ENCODE peak calls at places on chromosomes 16 and 17, in eight cellular contexts. One of them, this sample, is unnamed.

GRCh38 chr16:24045641-24046040 is 209.9 kb downstream of the PRKCB start:
- DNase-seq in stomach: no peak
- DNase-seq in ovary: no peak
- DNase-seq in spleen: no peak
- DNase-seq in heart left ventricle: no peak
- DNase-seq in testis: no peak
- DNase-seq in IMR-90: no peak
- DNase-seq in body of pancreas: no peak
- DNase-seq in this sample: no peak

GRCh38 chr17:62791235-62792121 is 16.6 kb downstream of the MARCHF10 start:
- DNase-seq in spleen: no peak
- DNase-seq in heart left ventricle: no peak
- DNase-seq in ovary: no peak
- DNase-seq in stomach: no peak
- DNase-seq in body of pancreas: no peak
- DNase-seq in IMR-90: peak; percentile 95
- DNase-seq in testis: no peak
- DNase-seq in this sample: no peak

GRCh38 chr16:4358831-4359561 is 7.9 kb upstream of the PAM16 start:
- DNase-seq in ovary: peak; percentile 65
- DNase-seq in body of pancreas: peak; percentile 64
- DNase-seq in IMR-90: no peak
- DNase-seq in heart left ventricle: no peak
- DNase-seq in testis: peak; percentile 71
- DNase-seq in spleen: peak; percentile 91
- DNase-seq in stomach: peak; percentile 76
- DNase-seq in this sample: peak; percentile 84

GRCh38 chr17:69560987-69561441 is 146.5 kb downstream of the MAP2K6 start:
- DNase-seq in body of pancreas: no peak
- DNase-seq in stomach: no peak
- DNase-seq in IMR-90: peak; percentile 21
- DNase-seq in ovary: no peak
- DNase-seq in testis: no peak
- DNase-seq in spleen: no peak
- DNase-seq in heart left ventricle: no peak
- DNase-seq in this sample: no peak

GRCh38 chr16:87850009-87851006 is 19.0 kb downstream of the SLC7A5 start:
- DNase-seq in spleen: peak; percentile 94
- DNase-seq in stomach: peak; percentile 78
- DNase-seq in body of pancreas: peak; percentile 75
- DNase-seq in heart left ventricle: peak; percentile 65
- DNase-seq in testis: peak; percentile 73
- DNase-seq in ovary: peak; percentile 37
- DNase-seq in IMR-90: peak; percentile 31
- DNase-seq in this sample: no peak

GRCh38 chr16:71288570-71288889 is 672 bp downstream of the CMTR2 start:
- DNase-seq in body of pancreas: no peak
- DNase-seq in testis: no peak
- DNase-seq in IMR-90: peak; percentile 10
- DNase-seq in stomach: no peak
- DNase-seq in heart left ventricle: no peak
- DNase-seq in ovary: no peak
- DNase-seq in spleen: no peak
- DNase-seq in this sample: no peak

GRCh38 chr17:53462393-53462811 is 360.3 kb upstream of the KIF2B start:
- DNase-seq in ovary: no peak
- DNase-seq in spleen: no peak
- DNase-seq in heart left ventricle: no peak
- DNase-seq in IMR-90: no peak
- DNase-seq in testis: no peak
- DNase-seq in body of pancreas: no peak
- DNase-seq in stomach: no peak
- DNase-seq in this sample: no peak

GRCh38 chr16:83513006-83513755 is 294.6 kb upstream of the HSBP1 start:
- DNase-seq in spleen: no peak
- DNase-seq in testis: no peak
- DNase-seq in IMR-90: peak; percentile 89
- DNase-seq in heart left ventricle: no peak
- DNase-seq in body of pancreas: no peak
- DNase-seq in ovary: no peak
- DNase-seq in stomach: no peak
- DNase-seq in this sample: no peak

GRCh38 chr16:70653406-70653805 is 7.0 kb downstream of the IL34 start:
- DNase-seq in ovary: no peak
- DNase-seq in stomach: no peak
- DNase-seq in spleen: no peak
- DNase-seq in heart left ventricle: no peak
- DNase-seq in IMR-90: no peak
- DNase-seq in body of pancreas: no peak
- DNase-seq in testis: no peak
- DNase-seq in this sample: no peak

GRCh38 chr16:79848739-79849518 is 248.4 kb upstream of the MAF start:
- DNase-seq in IMR-90: no peak
- DNase-seq in stomach: no peak
- DNase-seq in heart left ventricle: no peak
- DNase-seq in ovary: no peak
- DNase-seq in body of pancreas: no peak
- DNase-seq in spleen: no peak
- DNase-seq in testis: no peak
- DNase-seq in this sample: peak; percentile 68

GRCh38 chr17:70820276-70820675 is 650.9 kb downstream of the KCNJ2 start:
- DNase-seq in spleen: no peak
- DNase-seq in ovary: no peak
- DNase-seq in IMR-90: peak; percentile 59
- DNase-seq in stomach: no peak
- DNase-seq in testis: no peak
- DNase-seq in heart left ventricle: no peak
- DNase-seq in body of pancreas: no peak
- DNase-seq in this sample: no peak

GRCh38 chr16:82832861-82833260 is 206.1 kb downstream of the CDH13 start:
- DNase-seq in body of pancreas: no peak
- DNase-seq in heart left ventricle: no peak
- DNase-seq in stomach: no peak
- DNase-seq in testis: no peak
- DNase-seq in IMR-90: peak; percentile 90
- DNase-seq in ovary: no peak
- DNase-seq in spleen: no peak
- DNase-seq in this sample: no peak

GRCh38 chr17:70920416-70920815 is 751.1 kb downstream of the KCNJ2 start:
- DNase-seq in testis: no peak
- DNase-seq in spleen: no peak
- DNase-seq in ovary: no peak
- DNase-seq in body of pancreas: no peak
- DNase-seq in stomach: no peak
- DNase-seq in heart left ventricle: no peak
- DNase-seq in IMR-90: no peak
- DNase-seq in this sample: no peak

GRCh38 chr17:81398170-81398854 is 3.1 kb downstream of the BAHCC1 start:
- DNase-seq in heart left ventricle: no peak
- DNase-seq in ovary: no peak
- DNase-seq in body of pancreas: no peak
- DNase-seq in IMR-90: peak; percentile 49
- DNase-seq in stomach: no peak
- DNase-seq in testis: no peak
- DNase-seq in spleen: no peak
- DNase-seq in this sample: no peak
- TF ChIP-seq POLR2A in heart left ventricle: no peak
- TF ChIP-seq POLR2A in ovary: no peak
- TF ChIP-seq POLR2A in body of pancreas: peak; percentile 17
- TF ChIP-seq POLR2A in IMR-90: no peak
- TF ChIP-seq POLR2A in stomach: no peak
- TF ChIP-seq POLR2A in testis: no peak
- TF ChIP-seq POLR2A in spleen: no peak
- TF ChIP-seq POLR2A in this sample: no peak

DNA sequence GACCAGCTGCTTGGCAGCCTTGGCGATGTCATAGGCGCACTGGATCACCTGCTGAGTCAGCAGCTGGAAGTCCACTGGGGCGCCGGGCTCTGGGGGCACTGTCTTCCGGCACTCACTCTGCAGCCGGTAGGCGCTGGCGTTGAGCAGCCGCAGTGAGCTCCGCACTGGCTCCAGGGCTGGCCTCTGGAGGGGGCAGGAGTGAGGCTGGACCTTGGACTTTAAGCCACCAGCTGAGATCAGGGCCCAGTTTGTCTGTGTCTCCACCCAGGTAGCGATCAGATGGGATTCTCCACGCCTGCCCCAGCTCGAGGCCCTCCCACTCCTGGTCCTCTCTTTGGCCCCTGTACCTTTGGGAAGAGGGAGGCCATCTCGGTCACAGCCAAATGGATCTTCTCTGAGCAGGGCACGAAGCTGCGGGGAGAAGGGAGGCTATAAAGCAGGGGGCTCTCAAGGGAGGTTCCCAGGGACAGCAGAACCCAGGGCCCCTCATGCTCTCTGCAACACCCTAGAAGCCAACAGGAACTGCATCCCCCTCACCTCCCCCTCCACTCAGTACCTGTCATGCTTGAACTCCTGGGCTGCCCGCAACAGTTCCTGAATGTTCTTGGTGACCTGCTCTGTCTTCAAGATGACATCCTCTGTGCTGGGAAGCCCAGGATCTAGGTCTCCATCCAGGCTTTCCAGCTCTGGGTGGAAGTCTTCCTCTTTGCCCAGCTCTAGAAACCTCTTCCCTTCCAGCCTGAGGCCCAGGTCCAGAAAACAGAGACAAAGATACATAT is 6.4 kb downstream of the TP53I13 start:
- DNase-seq in heart left ventricle: peak; percentile 18
- DNase-seq in spleen: peak; percentile 65
- DNase-seq in ovary: peak; percentile 19
- DNase-seq in IMR-90: no peak
- DNase-seq in testis: no peak
- DNase-seq in body of pancreas: peak; percentile 77
- DNase-seq in stomach: peak; percentile 69
- DNase-seq in this sample: peak; percentile 58
- H3K4me1 ChIP-seq in heart left ventricle: peaks cover 20% of the 10 kb centered on the region
- H3K4me1 ChIP-seq in spleen: peaks cover 63% of the 10 kb centered on the region
- H3K4me1 ChIP-seq in ovary: peaks cover 15% of the 10 kb centered on the region
- H3K4me1 ChIP-seq in IMR-90: peaks cover 8% of the 10 kb centered on the region
- H3K4me1 ChIP-seq in testis: peaks cover 15% of the 10 kb centered on the region
- H3K4me1 ChIP-seq in body of pancreas: peaks cover 37% of the 10 kb centered on the region
- H3K4me1 ChIP-seq in stomach: peaks cover 54% of the 10 kb centered on the region
- H3K4me1 ChIP-seq in this sample: peaks cover 40% of the 10 kb centered on the region

GRCh38 chr16:31201511-31202401 is 804 bp downstream of the PYCARD start:
- DNase-seq in testis: no peak
- DNase-seq in spleen: peak; percentile 90
- DNase-seq in ovary: peak; percentile 26
- DNase-seq in stomach: peak; percentile 47
- DNase-seq in body of pancreas: peak; percentile 47
- DNase-seq in heart left ventricle: peak; percentile 47
- DNase-seq in IMR-90: no peak
- DNase-seq in this sample: no peak

GRCh38 chr16:31199430-31200041 is 3.0 kb downstream of the PYCARD start:
- DNase-seq in ovary: no peak
- DNase-seq in body of pancreas: no peak
- DNase-seq in testis: no peak
- DNase-seq in stomach: no peak
- DNase-seq in IMR-90: no peak
- DNase-seq in spleen: peak; percentile 38
- DNase-seq in heart left ventricle: no peak
- DNase-seq in this sample: no peak

GRCh38 chr16:31200821-31201510 is 1.6 kb downstream of the PYCARD start:
- DNase-seq in ovary: no peak
- DNase-seq in testis: no peak
- DNase-seq in spleen: peak; percentile 74
- DNase-seq in IMR-90: no peak
- DNase-seq in heart left ventricle: no peak
- DNase-seq in body of pancreas: no peak
- DNase-seq in stomach: no peak
- DNase-seq in this sample: no peak

GRCh38 chr16:31196324-31197088 is 6.1 kb downstream of the PYCARD start:
- DNase-seq in heart left ventricle: no peak
- DNase-seq in stomach: no peak
- DNase-seq in spleen: peak; percentile 77
- DNase-seq in ovary: no peak
- DNase-seq in testis: no peak
- DNase-seq in IMR-90: no peak
- DNase-seq in body of pancreas: no peak
- DNase-seq in this sample: no peak

GRCh38 chr16:31198207-31198882 is 4.2 kb downstream of the PYCARD start:
- DNase-seq in testis: no peak
- DNase-seq in stomach: no peak
- DNase-seq in spleen: peak; percentile 49
- DNase-seq in IMR-90: no peak
- DNase-seq in heart left ventricle: no peak
- DNase-seq in ovary: no peak
- DNase-seq in body of pancreas: no peak
- DNase-seq in this sample: no peak
- TF ChIP-seq POLR2A in testis: no peak
- TF ChIP-seq POLR2A in stomach: no peak
- TF ChIP-seq POLR2A in spleen: no peak
- TF ChIP-seq POLR2A in IMR-90: peak; percentile 15
- TF ChIP-seq POLR2A in heart left ventricle: no peak
- TF ChIP-seq POLR2A in ovary: no peak
- TF ChIP-seq POLR2A in body of pancreas: no peak
- TF ChIP-seq POLR2A in this sample: no peak

GRCh38 chr17:41796066-41796895 is 9.8 kb upstream of the JUP start:
- DNase-seq in IMR-90: no peak
- DNase-seq in stomach: no peak
- DNase-seq in heart left ventricle: no peak
- DNase-seq in testis: no peak
- DNase-seq in body of pancreas: no peak
- DNase-seq in spleen: no peak
- DNase-seq in ovary: no peak
- DNase-seq in this sample: no peak
- H3K4me1 ChIP-seq in IMR-90: peaks cover 31% of the 10 kb centered on the region
- H3K4me1 ChIP-seq in stomach: peaks cover 35% of the 10 kb centered on the region
- H3K4me1 ChIP-seq in heart left ventricle: peaks cover 37% of the 10 kb centered on the region
- H3K4me1 ChIP-seq in testis: peaks cover 26% of the 10 kb centered on the region
- H3K4me1 ChIP-seq in body of pancreas: peaks cover 27% of the 10 kb centered on the region
- H3K4me1 ChIP-seq in spleen: peaks cover 21% of the 10 kb centered on the region
- H3K4me1 ChIP-seq in ovary: peaks cover 30% of the 10 kb centered on the region
- H3K4me1 ChIP-seq in this sample: no peaks in the 10 kb centered on the region